ENCODE peak calls at places on chromosome X, in seven cellular contexts. S, M, Y, Z, W, B and A are unnamed samples.

GRCh38 chrX:24266996-24267395 is 46.9 kb downstream of the SUPT20HL2 start:
- DNase-seq in Y (no peak), B (no peak), W (no peak), Z (no peak), S (no peak), M (no peak), A (no peak)

GRCh38 chrX:108494416-108495095 is 54.9 kb downstream of the COL4A5 start:
- DNase-seq in B (no peak), Z (no peak), Y (no peak), W (no peak), S (no peak), M (no peak), A (no peak)

GRCh38 chrX:130575831-130576404 is 174.1 kb downstream of the RBMX2 start:
- DNase-seq in M (peak), Z (peak), Y (peak), S (peak), B (no peak), W (peak), A (peak)

GRCh38 chrX:18702362-18703195 is 4.9 kb upstream of the PPEF1 start:
- DNase-seq in M (no peak), Y (no peak), S (no peak), B (no peak), W (no peak), Z (no peak), A (no peak)

GRCh38 chrX:150898343-150899190 is at the start of gene CD99L2:
- DNase-seq in B (no peak), W (peak), Y (peak), Z (peak), S (peak), M (peak), A (peak)

GRCh38 chrX:4674028-4674782 is 960.8 kb upstream of the PRKX start:
- DNase-seq in M (no peak), W (no peak), B (no peak), S (no peak), Y (no peak), Z (no peak), A (no peak)

GRCh38 chrX:102840871-102841705 is 96.0 kb upstream of the RAB40AL start:
- DNase-seq in W (peak), Z (no peak), M (peak), S (no peak), Y (no peak), B (no peak), A (no peak)

GRCh38 chrX:105910563-105911105 is 88.3 kb downstream of the NRK start:
- DNase-seq in B (no peak), S (no peak), M (no peak), Z (no peak), W (no peak), Y (no peak), A (no peak)

GRCh38 chrX:154373340-154374306 is 811 bp downstream of the FLNA start:
- DNase-seq in Z (peak), M (peak), Y (no peak), W (no peak), B (peak), S (peak), A (peak)

GRCh38 chrX:106917830-106918500 is 2.2 kb upstream of the CLDN2 start:
- DNase-seq in W (no peak), Y (no peak), M (no peak), B (no peak), Z (no peak), S (no peak), A (peak)

GRCh38 chrX:75784689-75785491 is at the start of gene MAGEE2:
- DNase-seq in S (peak), M (no peak), B (no peak), Y (peak), Z (no peak), W (no peak), A (no peak)

GRCh38 chrX:118973389-118974087 is 880 bp upstream of the LONRF3 start:
- DNase-seq in Y (peak), S (no peak), W (no peak), B (no peak), M (no peak), Z (no peak), A (no peak)

GRCh38 chrX:2627272-2627867 is 63.7 kb upstream of the CD99 start:
- DNase-seq in S (peak), Z (peak), Y (peak), B (no peak), W (peak), M (peak), A (peak)

GRCh38 chrX:153773741-153774575 is 6.9 kb upstream of the SRPK3 start:
- DNase-seq in M (no peak), Y (peak), W (no peak), B (no peak), S (no peak), Z (no peak), A (no peak)

GRCh38 chrX:20267924-20268701 is 1.4 kb upstream of the RPS6KA3 start:
- DNase-seq in S (no peak), B (no peak), Z (peak), Y (peak), W (no peak), M (no peak), A (no peak)

GRCh38 chrX:153635388-153635787 is 11.6 kb upstream of the DUSP9 start:
- DNase-seq in W (no peak), Y (peak), B (no peak), S (no peak), M (no peak), Z (no peak), A (no peak)

GRCh38 chrX:105636667-105637066 is 185.7 kb upstream of the NRK start:
- DNase-seq in B (no peak), S (no peak), Y (no peak), M (no peak), Z (no peak), W (no peak), A (no peak)

DNA sequence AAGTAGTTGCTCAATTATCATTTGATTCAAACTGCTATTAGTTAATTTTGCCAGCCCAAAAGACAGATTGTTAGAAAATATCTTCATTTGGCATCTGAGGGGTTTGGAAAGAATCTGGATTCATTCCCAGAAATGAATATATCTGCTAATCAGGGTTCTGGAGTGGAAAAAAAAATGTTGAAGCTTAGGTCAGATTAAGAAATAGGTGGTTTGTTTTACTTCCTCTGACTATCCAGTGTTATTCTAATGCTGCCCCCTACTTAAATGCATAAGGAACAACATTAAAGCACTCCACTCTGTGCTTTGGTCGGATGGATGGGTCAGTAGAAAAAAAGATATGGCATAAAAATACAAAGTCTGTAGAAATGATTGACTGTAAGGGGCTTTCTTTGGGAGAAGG is 89.0 kb downstream of the LUZP4 start:
- DNase-seq in M (no peak), S (no peak), Y (no peak), W (no peak), B (no peak), Z (no peak), A (no peak)
- TF ChIP-seq YY1 in M (no peak), S (no peak), Y (no peak), W (no peak), B (no peak), Z (no peak), A (no peak)

GRCh38 chrX:114774691-114775090 is 190.8 kb downstream of the HTR2C start:
- DNase-seq in S (no peak), M (no peak), Y (no peak), Z (no peak), B (no peak), W (peak), A (no peak)
- TF ChIP-seq YY1 in S (no peak), M (no peak), Y (no peak), Z (no peak), B (no peak), W (no peak), A (no peak)

DNA sequence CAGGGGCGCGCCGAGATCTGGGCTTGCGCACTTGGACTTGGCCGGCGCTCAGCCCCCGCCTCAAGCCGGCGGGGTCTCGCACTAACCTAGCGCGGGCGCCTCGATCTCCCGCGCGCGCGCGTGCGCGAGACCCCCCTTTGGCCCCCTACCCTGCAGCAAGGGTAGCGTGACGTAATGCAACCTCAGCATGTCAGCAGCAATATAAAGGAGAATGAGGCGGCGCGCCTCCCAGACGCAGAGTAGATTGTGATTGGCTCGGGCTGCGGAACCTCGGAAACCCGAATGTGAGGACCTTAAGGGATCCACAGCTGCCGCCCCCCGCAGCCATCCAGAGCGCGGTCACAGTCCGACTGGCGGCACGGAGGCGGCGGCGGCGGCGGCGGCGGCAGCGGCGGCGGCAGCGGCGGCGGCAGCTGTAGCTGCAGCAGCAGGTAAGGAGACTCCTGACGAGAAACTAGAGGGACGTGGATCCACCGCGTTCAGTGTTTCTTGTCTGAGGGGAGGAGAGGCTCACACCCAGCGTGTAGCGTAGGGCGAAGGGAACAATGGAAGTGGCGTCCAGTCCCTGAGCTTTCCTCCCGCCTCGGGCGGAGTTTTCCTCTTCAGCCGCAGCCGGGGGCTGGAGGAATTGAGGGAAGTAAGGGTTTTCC is at the start of the genes SATL1 and ZNF711:
- DNase-seq in M (peak), B (no peak), S (peak), W (peak), Y (peak), Z (peak), A (peak)
- TF ChIP-seq YY1 in M (no peak), B (no peak), S (no peak), W (no peak), Y (no peak), Z (no peak), A (no peak)

DNA sequence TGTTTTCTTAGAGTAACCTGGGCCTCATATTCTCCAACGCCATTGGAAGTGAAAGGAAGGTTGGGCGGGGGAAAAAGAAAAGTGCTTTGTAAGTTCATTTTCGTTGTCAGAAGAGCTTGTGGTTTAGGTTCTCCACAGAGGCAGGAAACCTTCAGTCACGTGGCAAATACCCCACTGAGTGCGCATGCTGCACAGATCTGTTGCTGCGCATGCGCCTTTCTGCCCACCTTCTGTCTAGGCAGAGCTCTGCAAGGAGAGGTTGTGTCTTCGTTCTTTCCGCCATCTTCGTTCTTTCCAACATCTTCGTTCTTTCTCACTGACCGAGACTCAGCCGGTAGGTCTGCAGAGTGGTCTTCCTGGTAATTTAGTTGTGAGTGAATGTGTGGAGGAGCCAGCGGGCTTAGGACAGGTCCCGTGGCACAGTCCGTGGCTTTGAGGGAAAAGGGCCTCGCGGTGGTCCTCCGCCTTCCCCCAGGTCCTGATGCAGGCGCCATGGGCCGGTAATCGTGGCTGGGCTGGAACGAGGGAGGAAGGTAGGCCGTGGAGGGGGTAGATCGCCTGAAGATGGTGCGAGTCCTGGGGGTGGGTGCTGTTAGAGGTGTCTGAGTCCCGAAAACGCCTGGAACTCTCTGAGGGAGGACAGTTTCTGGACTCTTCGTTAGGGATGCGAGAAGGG is at the start of gene PAGE5:
- DNase-seq in M (peak), S (no peak), Z (no peak), Y (peak), B (no peak), W (no peak), A (no peak)
- TF ChIP-seq YY1 in M (no peak), S (no peak), Z (no peak), Y (no peak), B (no peak), W (no peak), A (no peak)

GRCh38 chrX:133179500-133179899 is 38.7 kb downstream of the TFDP3 start:
- DNase-seq in Z (no peak), Y (no peak), M (no peak), S (no peak), W (no peak), B (no peak), A (no peak)

GRCh38 chrX:133183806-133184205 is 34.3 kb downstream of the TFDP3 start:
- DNase-seq in M (no peak), Z (no peak), S (no peak), B (no peak), W (no peak), Y (no peak), A (no peak)

GRCh38 chrX:133185938-133186337 is 32.2 kb downstream of the TFDP3 start:
- DNase-seq in Y (no peak), S (peak), B (no peak), M (no peak), W (no peak), Z (no peak), A (peak)

GRCh38 chrX:133188631-133189030 is 29.5 kb downstream of the TFDP3 start:
- DNase-seq in Z (no peak), S (no peak), Y (no peak), W (no peak), B (no peak), M (no peak), A (no peak)

GRCh38 chrX:133185119-133185518 is 33.0 kb downstream of the TFDP3 start:
- DNase-seq in S (no peak), B (no peak), Z (no peak), W (no peak), Y (no peak), M (no peak), A (no peak)
- TF ChIP-seq YY1 in S (no peak), B (no peak), Z (no peak), W (no peak), Y (no peak), M (no peak), A (no peak)

GRCh38 chrX:1400049-1400448 is 8.1 kb upstream of the SLC25A6 start:
- DNase-seq in S (no peak), W (no peak), M (no peak), B (no peak), Z (no peak), Y (no peak), A (no peak)

GRCh38 chrX:1401611-1402430 is 9.9 kb upstream of the SLC25A6 start:
- DNase-seq in W (no peak), Y (no peak), S (no peak), M (no peak), Z (no peak), B (no peak), A (no peak)

GRCh38 chrX:1403228-1403627 is 11.3 kb upstream of the SLC25A6 start:
- DNase-seq in S (no peak), Y (no peak), B (no peak), Z (no peak), M (no peak), W (no peak), A (no peak)

GRCh38 chrX:1398431-1399340 is 6.8 kb upstream of the SLC25A6 start:
- DNase-seq in W (no peak), S (no peak), Y (peak), B (no peak), Z (no peak), M (no peak), A (no peak)

DNA sequence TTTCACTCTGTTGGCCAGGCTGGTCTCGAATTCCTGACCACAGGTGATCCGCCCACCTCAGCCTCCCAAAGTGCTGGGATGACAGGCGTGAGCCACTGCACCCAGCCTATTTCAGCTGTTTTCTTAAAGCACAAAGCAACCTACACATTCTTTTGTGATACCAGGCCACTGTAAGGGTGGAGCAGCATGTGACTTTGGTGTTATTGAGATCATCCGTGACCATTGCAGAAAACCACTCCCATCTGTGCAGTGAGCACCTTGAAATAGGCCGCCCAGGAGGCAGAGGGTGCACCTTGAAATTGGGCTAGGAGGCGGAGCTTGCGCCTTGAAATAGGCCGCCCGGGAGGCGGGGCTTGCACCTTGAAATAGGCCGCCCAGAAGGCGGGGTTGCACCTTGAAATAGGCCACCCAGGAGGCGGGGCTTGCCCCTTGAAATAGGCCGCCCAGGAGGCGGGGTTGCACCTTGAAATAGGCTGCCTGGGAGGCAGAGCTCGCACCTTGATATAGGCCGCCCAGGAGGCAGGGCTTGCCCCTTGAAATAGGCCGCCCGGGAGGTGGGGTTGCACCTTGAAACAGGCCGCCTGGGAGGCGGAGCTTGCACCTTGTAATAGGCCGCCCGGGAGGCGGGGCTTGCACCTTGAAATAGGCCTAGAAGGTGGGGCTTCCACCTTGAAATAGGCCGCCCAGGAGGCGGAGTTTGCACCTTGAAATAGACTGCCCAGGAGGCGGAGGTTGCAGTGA is 9.0 kb upstream of the SLC25A6 start:
- DNase-seq in M (peak), W (peak), B (no peak), Z (peak), Y (no peak), S (peak), A (peak)
- TF ChIP-seq YY1 in M (no peak), W (no peak), B (no peak), Z (no peak), Y (no peak), S (no peak), A (no peak)

DNA sequence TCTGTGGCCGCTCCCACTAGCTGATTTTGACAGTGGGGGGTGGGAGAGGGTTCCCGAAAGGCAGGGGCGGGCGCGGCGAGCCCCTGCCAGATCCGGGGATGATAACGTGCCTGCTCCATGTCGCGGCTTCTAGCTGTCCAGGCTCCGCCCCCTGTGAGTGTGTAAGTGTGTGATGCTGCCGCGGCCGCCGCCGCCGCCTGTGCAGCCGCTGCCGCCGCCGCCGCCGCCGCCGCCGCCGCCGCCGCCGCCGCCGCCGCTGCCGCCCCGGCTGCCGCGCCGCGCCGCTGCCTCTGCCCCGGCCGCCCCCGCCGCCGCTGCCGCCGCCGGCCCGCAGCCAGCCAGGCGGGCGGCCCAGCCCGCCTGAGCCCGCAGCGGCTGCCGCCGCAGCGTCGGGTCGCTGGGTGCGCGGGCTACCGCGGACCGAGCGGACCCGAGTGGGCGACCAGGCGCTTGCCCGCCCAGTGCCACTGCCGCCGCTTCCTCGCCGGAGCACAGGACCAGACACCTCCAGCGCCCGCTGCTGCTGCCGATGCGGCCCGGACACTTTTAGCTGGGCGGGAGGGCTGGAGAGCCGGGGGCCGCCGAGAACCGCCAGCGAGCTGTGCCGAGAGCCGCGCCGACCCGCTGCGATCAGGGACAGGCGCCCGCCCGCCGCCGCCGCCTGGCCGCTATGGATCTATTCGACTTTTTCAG is at the start of gene AFF2:
- DNase-seq in W (no peak), M (no peak), B (no peak), Y (peak), S (no peak), Z (peak), A (no peak)
- TF ChIP-seq YY1 in W (no peak), M (no peak), B (no peak), Y (no peak), S (no peak), Z (no peak), A (no peak)